ENCODE peak calls at places on chromosomes 6 and 20, in ten cellular contexts. V, Q, K, A, P, H, X, F, B and O are unnamed samples.

GRCh38 chr20:17615645-17616479 is 46.0 kb downstream of the DSTN start:
- DNase-seq in V (no peak), Q (no peak), K (no peak), A (no peak), P (no peak), H (no peak), X (no peak), F (no peak), B (no peak), O (no peak)

GRCh38 chr6:53309059-53309896 is 39.5 kb downstream of the ELOVL5 start:
- DNase-seq in V (peak; percentile 54), Q (no peak), K (no peak), A (peak; percentile 84), P (no peak), H (no peak), X (peak; percentile 95), F (no peak), B (no peak), O (no peak)

GRCh38 chr20:53748821-53749402 is 155.3 kb upstream of the ZNF217 start:
- DNase-seq in V (peak; percentile 62), Q (no peak), K (no peak), A (peak; percentile 65), P (no peak), H (no peak), X (peak; percentile 34), F (no peak), B (no peak), O (no peak)

GRCh38 chr20:46895906-46896242 is 1.2 kb downstream of the EYA2 start:
- DNase-seq in V (no peak), Q (no peak), K (no peak), A (no peak), P (no peak), H (no peak), X (no peak), F (no peak), B (no peak), O (no peak)

GRCh38 chr6:26064619-26065257 is 22.5 kb upstream of the HFE start:
- DNase-seq in V (peak; percentile 70), Q (peak; percentile 40), K (no peak), A (peak; percentile 71), P (no peak), H (no peak), X (peak; percentile 75), F (no peak), B (no peak), O (peak; percentile 54)

GRCh38 chr6:163367388-163368183 is 46.9 kb upstream of the QKI start:
- DNase-seq in V (no peak), Q (no peak), K (no peak), A (no peak), P (no peak), H (no peak), X (no peak), F (no peak), B (no peak), O (no peak)

GRCh38 chr20:60718743-60719142 is 533.3 kb upstream of the CDH4 start:
- DNase-seq in V (peak; percentile 2), Q (no peak), K (no peak), A (no peak), P (no peak), H (no peak), X (no peak), F (no peak), B (no peak), O (no peak)

GRCh38 chr6:44052419-44053011 is 74.7 kb downstream of the MRPL14 start:
- DNase-seq in V (peak; percentile 81), Q (no peak), K (no peak), A (peak; percentile 78), P (peak; percentile 65), H (no peak), X (no peak), F (no peak), B (no peak), O (no peak)

GRCh38 chr20:38987777-38988176 is 25.6 kb downstream of the DHX35 start:
- DNase-seq in V (no peak), Q (no peak), K (no peak), A (no peak), P (no peak), H (no peak), X (peak; percentile 20), F (no peak), B (no peak), O (peak; percentile 5)

GRCh38 chr6:148358196-148358785 is 15.7 kb downstream of the SASH1 start:
- DNase-seq in V (peak; percentile 68), Q (no peak), K (no peak), A (peak; percentile 82), P (peak; percentile 64), H (no peak), X (no peak), F (no peak), B (no peak), O (no peak)

GRCh38 chr6:14932485-14933178 is 313.2 kb upstream of the JARID2 start:
- DNase-seq in V (no peak), Q (no peak), K (peak; percentile 23), A (no peak), P (no peak), H (no peak), X (no peak), F (no peak), B (no peak), O (no peak)

GRCh38 chr20:43737925-43738324 is 11.1 kb upstream of the GTSF1L start:
- DNase-seq in V (no peak), Q (no peak), K (no peak), A (no peak), P (no peak), H (no peak), X (no peak), F (no peak), B (no peak), O (no peak)

GRCh38 chr20:43977962-43978361 is 63.3 kb downstream of the TOX2 start:
- DNase-seq in V (no peak), Q (no peak), K (no peak), A (no peak), P (no peak), H (no peak), X (no peak), F (no peak), B (no peak), O (no peak)

GRCh38 chr6:138397128-138397814 is 6.8 kb upstream of the HEBP2 start:
- DNase-seq in V (no peak), Q (no peak), K (no peak), A (peak; percentile 57), P (no peak), H (no peak), X (no peak), F (no peak), B (no peak), O (no peak)

GRCh38 chr20:14972690-14973089 is 635.3 kb upstream of the FLRT3 start:
- DNase-seq in V (no peak), Q (no peak), K (no peak), A (no peak), P (no peak), H (no peak), X (no peak), F (no peak), B (no peak), O (no peak)

GRCh38 chr6:149728499-149729234 is 10.8 kb upstream of the LATS1 start:
- DNase-seq in V (no peak), Q (no peak), K (no peak), A (no peak), P (no peak), H (no peak), X (no peak), F (no peak), B (no peak), O (no peak)

GRCh38 chr6:152573762-152574161 is 63.4 kb downstream of the SYNE1 start:
- DNase-seq in V (peak; percentile 33), Q (no peak), K (no peak), A (no peak), P (no peak), H (no peak), X (no peak), F (no peak), B (no peak), O (no peak)

GRCh38 chr6:33271098-33271607 is 523 bp downstream of the VPS52 start:
- DNase-seq in V (peak; percentile 55), Q (no peak), K (no peak), A (peak; percentile 38), P (no peak), H (no peak), X (no peak), F (no peak), B (no peak), O (no peak)

GRCh38 chr6:73460044-73460443 is 1.5 kb upstream of the MTO1 start:
- DNase-seq in V (no peak), Q (no peak), K (no peak), A (no peak), P (no peak), H (no peak), X (no peak), F (no peak), B (no peak), O (no peak)

GRCh38 chr6:44869321-44869897 is 458.7 kb upstream of the RUNX2 start:
- DNase-seq in V (no peak), Q (peak; percentile 6), K (no peak), A (no peak), P (no peak), H (no peak), X (no peak), F (no peak), B (no peak), O (no peak)

GRCh38 chr20:22998476-22998875 is 36.6 kb upstream of the SSTR4 start:
- DNase-seq in V (no peak), Q (no peak), K (no peak), A (no peak), P (no peak), H (peak; percentile 30), X (no peak), F (no peak), B (no peak), O (no peak)

GRCh38 chr20:38313676-38314075 is 9.7 kb downstream of the BPI start:
- DNase-seq in V (no peak), Q (no peak), K (no peak), A (no peak), P (no peak), H (no peak), X (no peak), F (no peak), B (no peak), O (no peak)

GRCh38 chr6:90088009-90088408 is 193.7 kb downstream of the GJA10 start:
- DNase-seq in V (peak; percentile 78), Q (no peak), K (no peak), A (peak; percentile 91), P (peak; percentile 36), H (no peak), X (no peak), F (no peak), B (no peak), O (no peak)

GRCh38 chr6:148044261-148044731 is 298.3 kb upstream of the SASH1 start:
- DNase-seq in V (no peak), Q (no peak), K (no peak), A (peak; percentile 28), P (no peak), H (no peak), X (no peak), F (no peak), B (no peak), O (no peak)

GRCh38 chr6:15384901-15385300 is 139.0 kb downstream of the JARID2 start:
- DNase-seq in V (no peak), Q (no peak), K (no peak), A (no peak), P (no peak), H (no peak), X (no peak), F (no peak), B (no peak), O (peak; percentile 4)

GRCh38 chr6:102417368-102417767 is 1023.9 kb downstream of the GRIK2 start:
- DNase-seq in V (no peak), Q (no peak), K (no peak), A (no peak), P (no peak), H (no peak), X (no peak), F (no peak), B (no peak), O (no peak)